ENCODE peak calls at places on chromosomes 16 and 17, in four cellular contexts. One of them, this sample, is unnamed.

GRCh38 chr17:80445152-80446110 is 30.5 kb downstream of the ENDOV start:
- DNase-seq in HepG2: no peak
- DNase-seq in K562: no peak
- DNase-seq in SK-N-SH: no peak
- DNase-seq in this sample: no peak

GRCh38 chr17:75848523-75849303 is 4.5 kb upstream of the UNC13D start:
- DNase-seq in HepG2: peak
- DNase-seq in K562: peak
- DNase-seq in SK-N-SH: peak
- DNase-seq in this sample: no peak

GRCh38 chr16:57536306-57537193 is at the start of gene CCDC102A:
- DNase-seq in HepG2: no peak
- DNase-seq in K562: peak
- DNase-seq in SK-N-SH: peak
- DNase-seq in this sample: no peak

GRCh38 chr17:50847566-50847965 is 12.2 kb downstream of the WFIKKN2 start:
- DNase-seq in HepG2: no peak
- DNase-seq in K562: no peak
- DNase-seq in SK-N-SH: no peak
- DNase-seq in this sample: no peak

GRCh38 chr17:16439303-16439791 is 24.0 kb downstream of the TRPV2 start:
- DNase-seq in HepG2: no peak
- DNase-seq in K562: no peak
- DNase-seq in SK-N-SH: no peak
- DNase-seq in this sample: no peak

GRCh38 chr16:14304891-14305459 is 233.9 kb downstream of the MRTFB start:
- DNase-seq in HepG2: no peak
- DNase-seq in K562: no peak
- DNase-seq in SK-N-SH: no peak
- DNase-seq in this sample: no peak

GRCh38 chr17:2406903-2407790 is 6.3 kb upstream of the MNT start:
- DNase-seq in HepG2: no peak
- DNase-seq in K562: no peak
- DNase-seq in SK-N-SH: no peak
- DNase-seq in this sample: no peak

GRCh38 chr16:84667600-84668309 is 19.4 kb downstream of the KLHL36 start:
- DNase-seq in HepG2: no peak
- DNase-seq in K562: no peak
- DNase-seq in SK-N-SH: peak
- DNase-seq in this sample: no peak

GRCh38 chr17:73292031-73292531 is 19.7 kb downstream of the CDC42EP4 start:
- DNase-seq in HepG2: no peak
- DNase-seq in K562: no peak
- DNase-seq in SK-N-SH: peak
- DNase-seq in this sample: no peak

GRCh38 chr17:78357177-78357586 is 2.7 kb downstream of the SOCS3 start:
- DNase-seq in HepG2: no peak
- DNase-seq in K562: no peak
- DNase-seq in SK-N-SH: peak
- DNase-seq in this sample: no peak

GRCh38 chr16:19008770-19009169 is 25.0 kb downstream of the TMC7 start:
- DNase-seq in HepG2: peak
- DNase-seq in K562: no peak
- DNase-seq in SK-N-SH: no peak
- DNase-seq in this sample: no peak

GRCh38 chr16:73584157-73584556 is 536.2 kb upstream of the ZFHX3 start:
- DNase-seq in HepG2: no peak
- DNase-seq in K562: no peak
- DNase-seq in SK-N-SH: no peak
- DNase-seq in this sample: no peak

GRCh38 chr16:56198044-56198754 is 6.9 kb downstream of the GNAO1 start:
- DNase-seq in HepG2: no peak
- DNase-seq in K562: no peak
- DNase-seq in SK-N-SH: no peak
- DNase-seq in this sample: no peak

GRCh38 chr17:30450125-30451027 is 26.8 kb upstream of the GOSR1 start:
- DNase-seq in HepG2: peak
- DNase-seq in K562: no peak
- DNase-seq in SK-N-SH: no peak
- DNase-seq in this sample: no peak

GRCh38 chr17:10617120-10617505 is 40.0 kb downstream of the MYH3 start:
- DNase-seq in HepG2: no peak
- DNase-seq in K562: no peak
- DNase-seq in SK-N-SH: no peak
- DNase-seq in this sample: no peak

GRCh38 chr17:80290199-80290598 is 29.5 kb downstream of the RNF213 start:
- DNase-seq in HepG2: no peak
- DNase-seq in K562: no peak
- DNase-seq in SK-N-SH: no peak
- DNase-seq in this sample: no peak

GRCh38 chr16:12901204-12901596 is 198 bp upstream of the SHISA9 start:
- DNase-seq in HepG2: no peak
- DNase-seq in K562: no peak
- DNase-seq in SK-N-SH: peak
- DNase-seq in this sample: no peak

GRCh38 chr17:64920419-64921172 is 1.3 kb upstream of the LRRC37A3 start:
- DNase-seq in HepG2: peak
- DNase-seq in K562: no peak
- DNase-seq in SK-N-SH: no peak
- DNase-seq in this sample: no peak

GRCh38 chr17:73641779-73642580 is 2.3 kb downstream of the SDK2 start:
- DNase-seq in HepG2: no peak
- DNase-seq in K562: no peak
- DNase-seq in SK-N-SH: peak
- DNase-seq in this sample: no peak

GRCh38 chr17:51770031-51770759 is 388.3 kb downstream of the CA10 start:
- DNase-seq in HepG2: no peak
- DNase-seq in K562: no peak
- DNase-seq in SK-N-SH: no peak
- DNase-seq in this sample: no peak

GRCh38 chr16:25189305-25189704 is 27.4 kb upstream of the AQP8 start:
- DNase-seq in HepG2: peak
- DNase-seq in K562: no peak
- DNase-seq in SK-N-SH: no peak
- DNase-seq in this sample: no peak

GRCh38 chr17:49708515-49709161 is 874 bp upstream of the SLC35B1 start:
- DNase-seq in HepG2: no peak
- DNase-seq in K562: peak
- DNase-seq in SK-N-SH: no peak
- DNase-seq in this sample: no peak

GRCh38 chr16:3646348-3646920 is 8.1 kb upstream of the DNASE1 start:
- DNase-seq in HepG2: peak
- DNase-seq in K562: peak
- DNase-seq in SK-N-SH: no peak
- DNase-seq in this sample: no peak

GRCh38 chr17:46977750-46978488 is 1.1 kb downstream of the RPRML start:
- DNase-seq in HepG2: no peak
- DNase-seq in K562: no peak
- DNase-seq in SK-N-SH: no peak
- DNase-seq in this sample: no peak

GRCh38 chr16:69917739-69918138 is 33.4 kb upstream of the CLEC18A start:
- DNase-seq in HepG2: no peak
- DNase-seq in K562: no peak
- DNase-seq in SK-N-SH: no peak
- DNase-seq in this sample: no peak

GRCh38 chr16:28572659-28573510 is 19.2 kb downstream of the SGF29 start:
- DNase-seq in HepG2: no peak
- DNase-seq in K562: no peak
- DNase-seq in SK-N-SH: no peak
- DNase-seq in this sample: no peak

GRCh38 chr17:78651551-78651950 is 74.4 kb upstream of the DNAH17 start:
- DNase-seq in HepG2: no peak
- DNase-seq in K562: no peak
- DNase-seq in SK-N-SH: no peak
- DNase-seq in this sample: no peak

GRCh38 chr16:56357765-56358322 is 67.5 kb downstream of the AMFR start:
- DNase-seq in HepG2: peak
- DNase-seq in K562: no peak
- DNase-seq in SK-N-SH: peak
- DNase-seq in this sample: no peak

GRCh38 chr16:12721841-12722467 is 81.7 kb downstream of the CPPED1 start:
- DNase-seq in HepG2: no peak
- DNase-seq in K562: no peak
- DNase-seq in SK-N-SH: no peak
- DNase-seq in this sample: no peak

GRCh38 chr17:28193241-28193640 is 125.8 kb upstream of the TMEM97 start:
- DNase-seq in HepG2: no peak
- DNase-seq in K562: no peak
- DNase-seq in SK-N-SH: no peak
- DNase-seq in this sample: no peak

GRCh38 chr17:53822764-53823163 is at the start of gene KIF2B:
- DNase-seq in HepG2: no peak
- DNase-seq in K562: no peak
- DNase-seq in SK-N-SH: no peak
- DNase-seq in this sample: no peak

GRCh38 chr16:56320081-56320480 is 105.3 kb downstream of the AMFR start:
- DNase-seq in HepG2: no peak
- DNase-seq in K562: no peak
- DNase-seq in SK-N-SH: no peak
- DNase-seq in this sample: no peak

GRCh38 chr16:11262915-11263314 is 6.2 kb downstream of the TNP2 start:
- DNase-seq in HepG2: no peak
- DNase-seq in K562: no peak
- DNase-seq in SK-N-SH: no peak
- DNase-seq in this sample: no peak

GRCh38 chr17:80028030-80028429 is 7.6 kb downstream of the TBC1D16 start:
- DNase-seq in HepG2: no peak
- DNase-seq in K562: no peak
- DNase-seq in SK-N-SH: no peak
- DNase-seq in this sample: no peak

GRCh38 chr17:60947100-60947499 is 269.4 kb downstream of the BCAS3 start:
- DNase-seq in HepG2: no peak
- DNase-seq in K562: no peak
- DNase-seq in SK-N-SH: peak
- DNase-seq in this sample: no peak

GRCh38 chr17:1043601-1044251 is 46.8 kb downstream of the TIMM22 start:
- DNase-seq in HepG2: no peak
- DNase-seq in K562: no peak
- DNase-seq in SK-N-SH: no peak
- DNase-seq in this sample: no peak

GRCh38 chr16:86604436-86605220 is 26.3 kb downstream of the FOXL1 start:
- DNase-seq in HepG2: no peak
- DNase-seq in K562: peak
- DNase-seq in SK-N-SH: no peak
- DNase-seq in this sample: no peak
- TF ChIP-seq FOXM1 in HepG2: no peak
- TF ChIP-seq FOXM1 in K562: no peak
- TF ChIP-seq FOXM1 in SK-N-SH: no peak
- TF ChIP-seq FOXM1 in this sample: no peak

GRCh38 chr17:48484256-48484655 is 46.6 kb downstream of the HOXB1 start:
- DNase-seq in HepG2: no peak
- DNase-seq in K562: no peak
- DNase-seq in SK-N-SH: no peak
- DNase-seq in this sample: no peak

GRCh38 chr17:48484850-48485249 is 46.0 kb downstream of the HOXB1 start:
- DNase-seq in HepG2: no peak
- DNase-seq in K562: no peak
- DNase-seq in SK-N-SH: no peak
- DNase-seq in this sample: no peak

GRCh38 chr17:48486557-48486956 is 44.3 kb downstream of the HOXB1 start:
- DNase-seq in HepG2: no peak
- DNase-seq in K562: peak
- DNase-seq in SK-N-SH: no peak
- DNase-seq in this sample: no peak

GRCh38 chr17:48483004-48483403 is 47.8 kb downstream of the HOXB1 start:
- DNase-seq in HepG2: no peak
- DNase-seq in K562: no peak
- DNase-seq in SK-N-SH: no peak
- DNase-seq in this sample: no peak

DNA sequence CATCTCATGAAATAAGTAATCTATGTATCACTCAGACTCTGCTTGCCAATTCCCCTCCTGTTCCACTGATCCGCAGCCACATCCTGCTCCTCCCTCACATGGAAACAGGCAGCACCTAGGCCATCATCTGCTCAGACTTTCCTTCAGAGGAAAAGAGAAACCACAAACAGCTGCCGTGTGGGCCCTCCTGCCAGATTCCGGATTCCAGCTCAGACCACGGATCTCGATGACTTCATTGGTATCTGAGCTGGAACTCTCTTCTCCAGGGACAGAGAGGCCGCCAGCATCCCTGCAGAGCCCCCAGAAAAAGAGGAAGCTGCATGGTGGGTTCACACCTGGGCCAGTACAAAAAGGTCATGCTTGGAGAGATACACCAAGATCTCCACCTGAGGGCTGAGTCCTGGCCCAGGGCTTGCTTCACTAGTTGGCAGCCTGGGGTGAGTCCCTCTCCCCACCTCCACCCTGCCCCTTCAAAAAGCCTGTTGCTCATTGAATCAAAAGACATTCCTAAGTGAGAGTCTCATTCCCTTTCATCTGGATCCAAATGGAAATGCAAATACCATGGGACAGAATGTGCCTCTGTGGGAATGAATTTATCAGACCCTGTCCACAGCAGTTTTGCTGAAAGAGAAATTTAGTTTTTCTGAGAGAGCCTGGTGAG is 47.2 kb downstream of the HOXB1 start:
- DNase-seq in HepG2: no peak
- DNase-seq in K562: no peak
- DNase-seq in SK-N-SH: no peak
- DNase-seq in this sample: no peak
- TF ChIP-seq GABPA in HepG2: no peak
- TF ChIP-seq GABPA in K562: peak
- TF ChIP-seq GABPA in SK-N-SH: peak
- TF ChIP-seq GABPA in this sample: no peak

GRCh38 chr16:78489631-78490030 is 390.2 kb downstream of the WWOX start:
- DNase-seq in HepG2: no peak
- DNase-seq in K562: no peak
- DNase-seq in SK-N-SH: peak
- DNase-seq in this sample: no peak

GRCh38 chr16:78490847-78491246 is 391.4 kb downstream of the WWOX start:
- DNase-seq in HepG2: no peak
- DNase-seq in K562: no peak
- DNase-seq in SK-N-SH: no peak
- DNase-seq in this sample: no peak

GRCh38 chr16:78488461-78488860 is 389.0 kb downstream of the WWOX start:
- DNase-seq in HepG2: no peak
- DNase-seq in K562: no peak
- DNase-seq in SK-N-SH: no peak
- DNase-seq in this sample: no peak

GRCh38 chr16:78489072-78489471 is 389.6 kb downstream of the WWOX start:
- DNase-seq in HepG2: no peak
- DNase-seq in K562: no peak
- DNase-seq in SK-N-SH: peak
- DNase-seq in this sample: no peak

GRCh38 chr16:78490431-78490830 is 391.0 kb downstream of the WWOX start:
- DNase-seq in HepG2: no peak
- DNase-seq in K562: no peak
- DNase-seq in SK-N-SH: no peak
- DNase-seq in this sample: no peak
- TF ChIP-seq FOXM1 in HepG2: no peak
- TF ChIP-seq FOXM1 in K562: no peak
- TF ChIP-seq FOXM1 in SK-N-SH: no peak
- TF ChIP-seq FOXM1 in this sample: no peak

GRCh38 chr17:68762911-68763310 is 161.7 kb upstream of the FAM20A start:
- DNase-seq in HepG2: no peak
- DNase-seq in K562: no peak
- DNase-seq in SK-N-SH: no peak
- DNase-seq in this sample: no peak
- TF ChIP-seq GABPA in HepG2: no peak
- TF ChIP-seq GABPA in K562: no peak
- TF ChIP-seq GABPA in SK-N-SH: no peak
- TF ChIP-seq GABPA in this sample: no peak